ENCODE peak calls at places on chromosomes 7 and 10, in eight cellular contexts. V is Kasumi-1, X is GM03348, C is GM19239, H is Calu3, L is NCI-H774, F is AG09309, Q is OCI-M1. N is an unnamed sample.
A peak's percentile ranks its signal among the peaks of the same experiment; 100 is the strongest.

GRCh38 chr10:129785536-129785981 is 178.5 kb downstream of the EBF3 start:
- DNase-seq in V (no peak), Q (no peak), L (no peak), C (no peak), H (no peak), F (no peak), X (no peak), N (no peak)

GRCh38 chr10:88065384-88066049 is 202.1 kb downstream of the PTEN start:
- DNase-seq in C (no peak), L (no peak), Q (no peak), H (no peak), X (no peak), F (no peak), V (no peak), N (peak; percentile 84)

GRCh38 chr7:33904680-33905388 is 505 bp upstream of the BMPER start:
- DNase-seq in Q (no peak), X (peak; percentile 88), F (no peak), L (no peak), H (peak; percentile 66), C (no peak), V (no peak), N (no peak)

GRCh38 chr10:3476186-3476585 is 303.6 kb upstream of the PITRM1 start:
- DNase-seq in C (no peak), X (peak; percentile 39), Q (no peak), H (no peak), F (no peak), L (no peak), V (no peak), N (no peak)

GRCh38 chr10:72081772-72082590 is 6.4 kb downstream of the SPOCK2 start:
- DNase-seq in C (no peak), Q (no peak), F (no peak), H (peak; percentile 96), L (no peak), X (no peak), V (no peak), N (no peak)

GRCh38 chr10:52215745-52216361 is 98.2 kb upstream of the DKK1 start:
- DNase-seq in L (peak; percentile 14), V (peak; percentile 86), C (no peak), Q (peak; percentile 86), F (no peak), X (peak; percentile 53), H (peak; percentile 57), N (peak; percentile 35)

GRCh38 chr10:69728335-69728861 is 73.3 kb upstream of the COL13A1 start:
- DNase-seq in H (no peak), C (no peak), V (no peak), L (no peak), Q (no peak), X (no peak), F (no peak), N (no peak)

GRCh38 chr7:1672851-1673486 is 2.9 kb downstream of the ELFN1 start:
- DNase-seq in Q (no peak), F (no peak), H (no peak), V (no peak), X (no peak), L (no peak), C (no peak), N (no peak)

GRCh38 chr7:120521761-120522737 is 249.1 kb downstream of the KCND2 start:
- DNase-seq in L (no peak), H (no peak), F (no peak), C (no peak), V (no peak), Q (no peak), X (no peak), N (no peak)

GRCh38 chr10:30199376-30200018 is 140.1 kb upstream of the JCAD start:
- DNase-seq in L (no peak), H (no peak), Q (no peak), V (no peak), X (no peak), F (no peak), C (no peak), N (no peak)

GRCh38 chr7:36852017-36852416 is 127.7 kb upstream of the AOAH start:
- DNase-seq in C (no peak), X (no peak), Q (no peak), V (no peak), F (no peak), L (no peak), H (no peak), N (no peak)

GRCh38 chr10:112898540-112899395 is 51.3 kb upstream of the TCF7L2 start:
- DNase-seq in H (peak; percentile 47), F (no peak), Q (no peak), X (no peak), V (no peak), C (no peak), L (no peak), N (no peak)

GRCh38 chr7:1666779-1667565 is 3.1 kb upstream of the ELFN1 start:
- DNase-seq in X (peak; percentile 73), F (no peak), C (no peak), Q (no peak), V (no peak), L (no peak), H (peak; percentile 27), N (no peak)

GRCh38 chr7:151310578-151310977 is 31.0 kb upstream of the NUB1 start:
- DNase-seq in H (peak; percentile 23), X (peak; percentile 35), Q (peak; percentile 67), C (no peak), L (no peak), V (peak; percentile 38), F (no peak), N (no peak)

GRCh38 chr10:103715430-103715829 is 139.9 kb downstream of the SH3PXD2A start:
- DNase-seq in L (no peak), C (no peak), V (no peak), X (peak; percentile 90), H (no peak), Q (no peak), F (peak; percentile 80), N (no peak)

GRCh38 chr10:24513155-24513554 is 210.5 kb downstream of the ARHGAP21 start:
- DNase-seq in V (peak; percentile 38), Q (peak; percentile 23), F (no peak), H (peak; percentile 26), C (no peak), L (no peak), X (peak; percentile 43), N (no peak)

GRCh38 chr10:3395487-3395886 is 222.9 kb upstream of the PITRM1 start:
- DNase-seq in L (peak; percentile 29), Q (no peak), H (no peak), V (no peak), C (no peak), F (no peak), X (no peak), N (no peak)

GRCh38 chr7:5477723-5478531 is 54.3 kb upstream of the TNRC18 start:
- DNase-seq in X (peak; percentile 50), C (peak; percentile 77), L (no peak), H (no peak), Q (peak; percentile 62), F (no peak), V (peak; percentile 38), N (no peak)

GRCh38 chr7:15332962-15333361 is 228.9 kb downstream of the AGMO start:
- DNase-seq in X (no peak), H (no peak), V (no peak), F (no peak), C (no peak), Q (no peak), L (no peak), N (no peak)

GRCh38 chr7:103577059-103577458 is 131.1 kb upstream of the SLC26A5 start:
- DNase-seq in H (no peak), C (no peak), V (no peak), F (no peak), X (no peak), Q (no peak), L (no peak), N (no peak)

GRCh38 chr10:81872206-81872605 is 2.8 kb upstream of the NRG3 start:
- DNase-seq in V (no peak), C (no peak), F (no peak), H (peak; percentile 55), X (no peak), Q (no peak), L (no peak), N (no peak)

GRCh38 chr10:48772059-48772458 is 87.4 kb downstream of the WDFY4 start:
- DNase-seq in V (no peak), H (no peak), F (no peak), Q (no peak), X (no peak), C (no peak), L (no peak), N (no peak)

GRCh38 chr10:66767707-66768106 is 158.1 kb upstream of the LRRTM3 start:
- DNase-seq in V (no peak), L (no peak), C (no peak), X (no peak), F (no peak), H (no peak), Q (no peak), N (no peak)

GRCh38 chr7:3064077-3064476 is 20.4 kb upstream of the CARD11 start:
- DNase-seq in Q (no peak), C (no peak), L (no peak), F (no peak), H (no peak), V (no peak), X (no peak), N (no peak)

GRCh38 chr10:79063071-79063491 is 5.7 kb upstream of the ZMIZ1 start:
- DNase-seq in C (no peak), Q (no peak), H (no peak), L (no peak), F (no peak), X (no peak), V (peak; percentile 64), N (no peak)

GRCh38 chr7:44112231-44112996 is 8.3 kb downstream of the AEBP1 start:
- DNase-seq in H (peak; percentile 67), Q (no peak), F (no peak), V (no peak), X (no peak), L (no peak), C (no peak), N (no peak)

GRCh38 chr10:44280615-44281014 is 104.3 kb downstream of the CXCL12 start:
- DNase-seq in H (no peak), C (no peak), Q (no peak), X (peak; percentile 47), F (peak; percentile 59), V (no peak), L (no peak), N (no peak)

GRCh38 chr7:16205481-16205880 is 215.9 kb downstream of the CRPPA start:
- DNase-seq in V (no peak), F (peak; percentile 1), L (no peak), H (no peak), C (no peak), Q (no peak), X (no peak), N (no peak)

GRCh38 chr10:7541137-7542087 is 125.4 kb downstream of the ITIH5 start:
- DNase-seq in V (no peak), L (no peak), C (no peak), F (no peak), Q (no peak), H (no peak), X (peak; percentile 31), N (no peak)

GRCh38 chr7:52352019-52352418 is 683.4 kb upstream of the POM121L12 start:
- DNase-seq in L (no peak), F (no peak), V (no peak), X (no peak), C (no peak), Q (no peak), H (no peak), N (no peak)

GRCh38 chr10:31866118-31866670 is 62.4 kb downstream of the ARHGAP12 start:
- DNase-seq in C (no peak), H (peak; percentile 36), X (no peak), Q (no peak), V (no peak), F (no peak), L (no peak), N (peak; percentile 5)

GRCh38 chr7:132705146-132705545 is 128.9 kb upstream of the PLXNA4 start:
- DNase-seq in L (no peak), F (no peak), C (no peak), Q (no peak), X (peak; percentile 24), V (no peak), H (no peak), N (no peak)

GRCh38 chr7:150780249-150780648 is 19.9 kb downstream of the TMEM176B start:
- DNase-seq in H (no peak), F (no peak), Q (no peak), X (no peak), V (no peak), C (no peak), L (no peak), N (no peak)

GRCh38 chr10:128859738-128860386 is 607.2 kb upstream of the MGMT start:
- DNase-seq in F (no peak), X (no peak), Q (peak; percentile 38), H (peak; percentile 3), C (peak; percentile 12), V (peak; percentile 4), L (no peak), N (no peak)